ENCODE peak calls at places on chromosomes 4 and X, in eight cellular contexts. B is left lung; W is CD4-positive, alpha-beta memory T cell; F is astrocyte; C is cardiac muscle cell; D is CD8-positive, alpha-beta memory T cell; R is heart left ventricle; E is thoracic aorta. U is an unnamed sample.
A peak's percentile ranks its signal among the peaks of the same experiment; 100 is the strongest.

GRCh38 chr4:86014599-86014998 is 345.3 kb downstream of the MAPK10 start:
- DNase-seq in W (no peak), F (no peak), R (no peak), C (peak; percentile 3), D (no peak), B (no peak), E (no peak), U (no peak)

GRCh38 chr4:53861856-53862610 is 202.4 kb downstream of the CHIC2 start:
- DNase-seq in D (no peak), B (no peak), R (peak; percentile 41), F (peak; percentile 93), E (no peak), W (no peak), C (no peak), U (no peak)

GRCh38 chr4:26412381-26413372 is 77.6 kb downstream of the CCKAR start:
- DNase-seq in R (peak; percentile 47), B (no peak), E (no peak), D (no peak), C (no peak), W (no peak), F (no peak), U (no peak)

GRCh38 chrX:110034036-110034435 is 31.1 kb downstream of the TMEM164 start:
- DNase-seq in R (no peak), E (no peak), C (no peak), F (no peak), W (no peak), D (no peak), B (no peak), U (no peak)

GRCh38 chrX:107355533-107355932 is 93.9 kb upstream of the FRMPD3 start:
- DNase-seq in W (no peak), R (no peak), B (no peak), E (no peak), D (no peak), F (no peak), C (no peak), U (no peak)

GRCh38 chrX:13955975-13956374 is 73.7 kb downstream of the GEMIN8 start:
- DNase-seq in C (peak; percentile 4), D (no peak), W (no peak), E (no peak), R (no peak), F (no peak), B (no peak), U (no peak)

GRCh38 chr4:25450491-25450901 is 73.4 kb downstream of the ANAPC4 start:
- DNase-seq in F (no peak), R (no peak), D (no peak), C (no peak), W (no peak), B (no peak), E (no peak), U (no peak)

GRCh38 chr4:83591730-83592129 is 55.8 kb downstream of the GPAT3 start:
- DNase-seq in W (no peak), B (no peak), D (no peak), C (no peak), E (no peak), F (no peak), R (no peak), U (no peak)

GRCh38 chr4:63123441-63123840 is 1285.8 kb downstream of the TECRL start:
- DNase-seq in W (no peak), B (no peak), D (no peak), E (no peak), F (no peak), C (no peak), R (no peak), U (no peak)

GRCh38 chrX:114635986-114636385 is 52.1 kb downstream of the HTR2C start:
- DNase-seq in C (no peak), F (no peak), W (no peak), R (no peak), D (no peak), E (no peak), B (no peak), U (no peak)

GRCh38 chrX:68732906-68733493 is 85.5 kb downstream of the STARD8 start:
- DNase-seq in C (peak; percentile 62), W (peak; percentile 58), R (peak; percentile 48), B (peak; percentile 84), E (peak; percentile 3), D (peak; percentile 33), F (peak; percentile 2), U (no peak)

GRCh38 chrX:74514384-74514783 is 93.1 kb downstream of the SLC16A2 start:
- DNase-seq in R (no peak), F (no peak), D (no peak), E (no peak), W (no peak), C (peak; percentile 22), B (no peak), U (no peak)

GRCh38 chr4:122930877-122931276 is 8.5 kb upstream of the NUDT6 start:
- DNase-seq in F (no peak), B (no peak), C (peak; percentile 5), D (no peak), E (no peak), R (no peak), W (no peak), U (no peak)

GRCh38 chr4:39037491-39037825 is 5.2 kb upstream of the TMEM156 start:
- DNase-seq in W (no peak), C (no peak), R (no peak), B (no peak), E (no peak), F (peak; percentile 72), D (no peak), U (no peak)

GRCh38 chr4:62006108-62006507 is 806.0 kb downstream of the ADGRL3 start:
- DNase-seq in F (no peak), B (no peak), D (no peak), C (no peak), W (no peak), R (no peak), E (no peak), U (no peak)

GRCh38 chr4:74408639-74409038 is 36.3 kb upstream of the AREG start:
- DNase-seq in D (no peak), B (no peak), R (no peak), C (no peak), E (no peak), F (peak; percentile 69), W (no peak), U (no peak)

GRCh38 chrX:152884171-152884570 is 13.7 kb upstream of the ZNF185 start:
- DNase-seq in E (no peak), C (no peak), W (no peak), F (no peak), B (no peak), R (no peak), D (no peak), U (no peak)

GRCh38 chrX:70354726-70355125 is 64.8 kb downstream of the KIF4A start:
- DNase-seq in E (no peak), C (no peak), D (no peak), W (no peak), F (no peak), B (no peak), R (no peak), U (no peak)

GRCh38 chrX:13694359-13694758 is 5.4 kb downstream of the RAB9A start:
- DNase-seq in B (no peak), E (no peak), F (peak; percentile 15), C (no peak), W (no peak), D (no peak), R (no peak), U (no peak)

GRCh38 chr4:89294583-89295244 is 12.9 kb downstream of the GPRIN3 start:
- DNase-seq in B (no peak), E (no peak), D (no peak), W (peak; percentile 62), R (no peak), C (no peak), F (no peak), U (no peak)

GRCh38 chr4:89295415-89295927 is 12.1 kb downstream of the GPRIN3 start:
- DNase-seq in F (no peak), R (no peak), W (no peak), D (no peak), E (no peak), B (no peak), C (no peak), U (no peak)

GRCh38 chr4:89296399-89296798 is 11.2 kb downstream of the GPRIN3 start:
- DNase-seq in R (no peak), B (no peak), W (no peak), D (no peak), C (no peak), F (no peak), E (no peak), U (no peak)

GRCh38 chr4:89290727-89291126 is 16.9 kb downstream of the GPRIN3 start:
- DNase-seq in D (no peak), R (peak; percentile 49), E (no peak), F (no peak), B (no peak), C (no peak), W (peak; percentile 57), U (no peak)

GRCh38 chr4:89293299-89293698 is 14.3 kb downstream of the GPRIN3 start:
- DNase-seq in F (no peak), W (no peak), C (no peak), E (no peak), B (no peak), D (no peak), R (no peak), U (no peak)
- H3K4me1 ChIP-seq in F (no peaks in the 10 kb centered on the region), W (peaks cover 98% of the 10 kb centered on the region), C (peaks cover 30% of the 10 kb centered on the region), E (no peaks in the 10 kb centered on the region), B (no peaks in the 10 kb centered on the region), D (peaks cover 97% of the 10 kb centered on the region), R (peaks cover 34% of the 10 kb centered on the region), U (no peaks in the 10 kb centered on the region)

DNA sequence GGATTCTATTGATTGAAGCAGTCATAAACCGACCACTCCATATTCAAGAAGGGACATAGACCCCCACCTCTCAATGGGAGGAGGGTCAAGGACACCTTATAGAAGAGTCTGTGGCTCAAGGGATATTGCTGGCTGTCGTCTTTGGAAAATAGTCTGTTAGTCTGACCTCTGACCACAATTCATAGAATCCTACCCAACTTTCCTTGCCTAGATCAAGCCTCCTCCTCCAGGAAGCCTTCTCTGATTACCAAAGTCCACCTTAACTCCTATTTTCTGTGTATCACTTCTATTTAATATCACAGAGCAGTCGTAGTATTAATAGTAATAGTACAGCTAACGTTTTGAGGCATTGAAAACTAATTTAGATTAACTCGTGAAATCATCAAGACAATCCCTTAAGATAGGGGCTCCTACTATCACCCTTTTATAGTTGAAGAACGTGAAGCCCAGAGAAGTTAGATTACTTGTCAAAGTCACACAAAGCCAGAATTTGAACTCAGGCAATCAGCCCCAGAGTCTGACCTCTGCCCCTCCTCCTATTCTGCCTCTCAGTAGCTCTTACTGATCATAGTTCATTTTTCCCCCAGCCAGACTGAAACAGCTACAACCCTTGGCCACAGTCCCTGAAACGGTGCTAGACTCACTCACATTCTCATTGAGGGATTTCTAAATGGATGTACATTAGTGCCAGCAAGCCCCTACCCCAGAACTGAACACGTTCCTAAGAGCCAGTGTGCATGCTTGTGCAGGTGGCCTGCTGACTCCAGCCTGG is 636.6 kb downstream of the MID1IP1 start:
- DNase-seq in D (no peak), E (no peak), F (no peak), B (no peak), C (no peak), R (no peak), W (no peak), U (no peak)
- H3K4me3 ChIP-seq in D (no peak overlapping the region), E (no peak overlapping the region), F (no peak overlapping the region), B (no peak overlapping the region), C (no peak overlapping the region), R (no peak overlapping the region), W (no peak overlapping the region), U (no peak overlapping the region)

GRCh38 chr4:30866907-30867306 is 146.7 kb downstream of the PCDH7 start:
- DNase-seq in C (no peak), F (peak; percentile 46), D (no peak), W (no peak), E (no peak), B (no peak), R (no peak), U (no peak)
- H3K4me1 ChIP-seq in C (peaks cover 43% of the 10 kb centered on the region), F (peaks cover 25% of the 10 kb centered on the region), D (no peaks in the 10 kb centered on the region), W (no peaks in the 10 kb centered on the region), E (peaks cover 49% of the 10 kb centered on the region), B (peaks cover 2% of the 10 kb centered on the region), R (no peaks in the 10 kb centered on the region), U (no peaks in the 10 kb centered on the region)

GRCh38 chrX:16892504-16893362 is 22.6 kb upstream of the RBBP7 start:
- DNase-seq in C (peak; percentile 93), R (peak; percentile 60), F (peak; percentile 65), W (peak; percentile 49), E (no peak), B (no peak), D (peak; percentile 22), U (peak; percentile 42)
- H3K4me3 ChIP-seq in C (no peak overlapping the region), R (no peak overlapping the region), F (no peak overlapping the region), W (no peak overlapping the region), E (no peak overlapping the region), B (no peak overlapping the region), D (no peak overlapping the region), U (no peak overlapping the region)